ENCODE peak calls at places on chromosomes 4 and X, in eight cellular contexts. I is transverse colon, N is A549, C is heart left ventricle, L is stomach, Z is esophagus muscularis mucosa, E is erythroblast, F is right lobe of liver. P is an unnamed sample.

GRCh38 chr4:89889289-89889688 is 5.4 kb upstream of the MMRN1 start:
- DNase-seq in I (no peak), N (no peak), C (no peak), L (no peak), Z (no peak), E (peak; percentile 94), F (no peak), P (no peak)

GRCh38 chrX:119015407-119016242 is 41.2 kb downstream of the LONRF3 start:
- DNase-seq in I (peak; percentile 32), N (peak; percentile 81), C (peak; percentile 18), L (peak; percentile 43), Z (no peak), E (peak; percentile 1), F (peak; percentile 44), P (peak; percentile 38)

GRCh38 chrX:35919536-35920309 is at the start of gene CFAP47:
- DNase-seq in I (peak; percentile 12), N (peak; percentile 36), C (no peak), L (peak; percentile 30), Z (no peak), E (no peak), F (no peak), P (no peak)

GRCh38 chrX:56572975-56573374 is 9.5 kb downstream of the UBQLN2 start:
- DNase-seq in I (no peak), N (no peak), C (no peak), L (no peak), Z (no peak), E (no peak), F (no peak), P (no peak)

GRCh38 chrX:79138658-79139241 is 5.7 kb upstream of the GPR174 start:
- DNase-seq in I (peak; percentile 30), N (no peak), C (no peak), L (no peak), Z (no peak), E (peak; percentile 53), F (no peak), P (no peak)

GRCh38 chrX:155888139-155888538 is 7.0 kb downstream of the VAMP7 start:
- DNase-seq in I (no peak), N (peak; percentile 60), C (no peak), L (no peak), Z (no peak), E (peak; percentile 33), F (no peak), P (peak; percentile 13)

GRCh38 chr4:115119804-115120352 is 6.5 kb upstream of the NDST4 start:
- DNase-seq in I (no peak), N (no peak), C (no peak), L (no peak), Z (no peak), E (no peak), F (no peak), P (no peak)

GRCh38 chrX:109997786-109998452 is 5.0 kb upstream of the TMEM164 start:
- DNase-seq in I (no peak), N (no peak), C (no peak), L (no peak), Z (no peak), E (no peak), F (no peak), P (no peak)

GRCh38 chr4:44740201-44740600 is 13.8 kb upstream of the GNPDA2 start:
- DNase-seq in I (no peak), N (no peak), C (no peak), L (no peak), Z (no peak), E (no peak), F (no peak), P (no peak)

GRCh38 chr4:77697860-77698599 is 92.4 kb downstream of the CXCL13 start:
- DNase-seq in I (peak; percentile 53), N (peak; percentile 65), C (no peak), L (peak; percentile 56), Z (no peak), E (peak; percentile 19), F (peak; percentile 56), P (no peak)

GRCh38 chrX:46686003-46686645 is 72.8 kb downstream of the SLC9A7 start:
- DNase-seq in I (peak; percentile 22), N (peak; percentile 35), C (peak; percentile 18), L (no peak), Z (no peak), E (peak; percentile 49), F (no peak), P (no peak)

GRCh38 chr4:188196134-188196735 is 57.0 kb downstream of the TRIML1 start:
- DNase-seq in I (no peak), N (no peak), C (no peak), L (no peak), Z (no peak), E (no peak), F (no peak), P (no peak)

GRCh38 chrX:3711331-3711917 is 2.0 kb downstream of the PRKX start:
- DNase-seq in I (peak; percentile 25), N (no peak), C (peak; percentile 32), L (no peak), Z (no peak), E (no peak), F (no peak), P (no peak)

GRCh38 chr4:62914758-62915157 is 1494.5 kb downstream of the TECRL start:
- DNase-seq in I (no peak), N (no peak), C (no peak), L (no peak), Z (no peak), E (no peak), F (no peak), P (no peak)

GRCh38 chr4:37567781-37568180 is 118.4 kb downstream of the RELL1 start:
- DNase-seq in I (no peak), N (no peak), C (no peak), L (no peak), Z (peak; percentile 26), E (no peak), F (no peak), P (no peak)

GRCh38 chr4:133596459-133596858 is 447.4 kb downstream of the PCDH10 start:
- DNase-seq in I (no peak), N (no peak), C (no peak), L (no peak), Z (no peak), E (peak; percentile 10), F (no peak), P (no peak)

GRCh38 chrX:85365370-85365995 is 14.0 kb downstream of the POF1B start:
- DNase-seq in I (no peak), N (no peak), C (no peak), L (no peak), Z (no peak), E (no peak), F (no peak), P (no peak)

GRCh38 chrX:40177942-40178715 is 80.4 kb upstream of the BCOR start:
- DNase-seq in I (no peak), N (no peak), C (no peak), L (no peak), Z (no peak), E (no peak), F (no peak), P (no peak)

GRCh38 chrX:119041175-119041574 is 31.6 kb upstream of the CT47C1 start:
- DNase-seq in I (peak; percentile 55), N (peak; percentile 50), C (peak; percentile 57), L (peak; percentile 40), Z (no peak), E (peak; percentile 2), F (peak; percentile 42), P (peak; percentile 49)

GRCh38 chr4:52843351-52843750 is 18.8 kb upstream of the RASL11B start:
- DNase-seq in I (no peak), N (no peak), C (no peak), L (no peak), Z (no peak), E (no peak), F (no peak), P (no peak)

GRCh38 chr4:8315343-8316250 is 46.0 kb downstream of the HTRA3 start:
- DNase-seq in I (peak; percentile 26), N (peak; percentile 64), C (no peak), L (peak; percentile 61), Z (no peak), E (no peak), F (peak; percentile 50), P (peak; percentile 74)

DNA sequence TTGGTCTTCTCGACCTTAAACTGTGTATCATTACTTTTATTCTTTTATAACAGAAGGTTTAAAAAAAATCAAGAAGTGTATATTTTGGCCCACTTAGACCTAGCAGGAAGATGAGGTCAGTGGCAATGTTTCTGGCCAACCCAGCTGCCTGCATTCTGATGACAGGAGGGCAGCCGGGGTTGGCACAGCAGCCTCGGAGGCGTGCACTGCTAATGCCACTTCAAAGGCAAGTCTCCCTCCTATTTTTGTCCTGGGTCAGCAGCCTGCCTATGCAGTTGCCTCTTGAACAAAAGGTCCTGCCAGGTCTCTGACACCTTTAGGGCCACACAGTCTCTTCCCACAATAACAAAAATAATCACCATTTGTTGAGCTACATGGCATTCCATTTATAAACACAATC is 89.4 kb upstream of the MYOZ2 start:
- DNase-seq in I (no peak), N (no peak), C (peak; percentile 83), L (peak; percentile 71), Z (no peak), E (no peak), F (no peak), P (no peak)
- TF ChIP-seq POLR2A in I (no peak), N (no peak), C (no peak), L (no peak), Z (no peak), E (no peak), F (no peak), P (no peak)

GRCh38 chrX:53433651-53434639 is at the start of gene HSD17B10:
- DNase-seq in I (peak; percentile 92), N (peak; percentile 85), C (peak; percentile 90), L (peak; percentile 92), Z (peak; percentile 95), E (peak; percentile 92), F (peak; percentile 95), P (peak; percentile 30)
- TF ChIP-seq POLR2A in I (peak; percentile 48), N (peak; percentile 81), C (no peak), L (no peak), Z (no peak), E (peak; percentile 71), F (peak; percentile 67), P (peak; percentile 75)

GRCh38 chr4:108168213-108168671 is 490 bp downstream of the LEF1 start:
- DNase-seq in I (no peak), N (no peak), C (no peak), L (no peak), Z (no peak), E (peak; percentile 49), F (no peak), P (no peak)

GRCh38 chr4:108166441-108167315 is 2.1 kb downstream of the LEF1 start:
- DNase-seq in I (peak; percentile 21), N (no peak), C (no peak), L (peak; percentile 54), Z (no peak), E (peak; percentile 39), F (no peak), P (no peak)

GRCh38 chr4:108170729-108171540 is 2.2 kb upstream of the LEF1 start:
- DNase-seq in I (no peak), N (no peak), C (no peak), L (no peak), Z (no peak), E (peak; percentile 35), F (no peak), P (no peak)

GRCh38 chr4:108169639-108170038 is 907 bp upstream of the LEF1 start:
- DNase-seq in I (no peak), N (no peak), C (no peak), L (no peak), Z (no peak), E (no peak), F (no peak), P (no peak)

GRCh38 chr4:108168672-108169562 is at the start of gene LEF1:
- DNase-seq in I (peak; percentile 33), N (no peak), C (no peak), L (peak; percentile 34), Z (no peak), E (peak; percentile 49), F (no peak), P (no peak)
- TF ChIP-seq POLR2A in I (no peak), N (no peak), C (no peak), L (no peak), Z (no peak), E (no peak), F (no peak), P (no peak)

GRCh38 chr4:86359944-86360478 is at the start of gene MAPK10:
- DNase-seq in I (peak; percentile 57), N (no peak), C (peak; percentile 63), L (peak; percentile 38), Z (no peak), E (peak; percentile 13), F (peak; percentile 44), P (peak; percentile 3)
- TF ChIP-seq POLR2A in I (no peak), N (no peak), C (no peak), L (no peak), Z (no peak), E (no peak), F (no peak), P (no peak)